ENCODE peak calls at places on chromosomes 6 and 20, in four cellular contexts. F is HepG2, A is HCT116, Q is GM12878. R is an unnamed sample.

GRCh38 chr6:10166031-10166430 is 248.8 kb downstream of the TFAP2A start:
- DNase-seq in A (no peak), F (no peak), Q (no peak), R (no peak)

GRCh38 chr6:117495873-117496272 is 13.4 kb downstream of the DCBLD1 start:
- DNase-seq in A (no peak), Q (no peak), F (no peak), R (no peak)

GRCh38 chr6:77462359-77463307 is 658 bp downstream of the HTR1B start:
- DNase-seq in A (no peak), Q (no peak), F (no peak), R (peak; percentile 77)

GRCh38 chr6:167441653-167442644 is 117.1 kb downstream of the TTLL2 start:
- DNase-seq in F (no peak), A (no peak), Q (no peak), R (peak; percentile 98)

GRCh38 chr20:50758469-50758868 is 27.1 kb downstream of the PARD6B start:
- DNase-seq in A (no peak), Q (no peak), F (no peak), R (no peak)

GRCh38 chr6:112839525-112839961 is 492.4 kb downstream of the RFPL4B start:
- DNase-seq in A (no peak), Q (no peak), F (no peak), R (no peak)

GRCh38 chr20:32164984-32165735 is 42.4 kb downstream of the PLAGL2 start:
- DNase-seq in F (no peak), Q (no peak), A (no peak), R (no peak)

GRCh38 chr6:169266261-169266660 is 12.6 kb upstream of the THBS2 start:
- DNase-seq in A (no peak), F (no peak), Q (no peak), R (no peak)

GRCh38 chr6:56259163-56259562 is 11.8 kb upstream of the COL21A1 start:
- DNase-seq in F (no peak), A (no peak), Q (no peak), R (peak; percentile 23)

GRCh38 chr6:35737413-35738211 is 780 bp downstream of the ARMC12 start:
- DNase-seq in F (peak; percentile 87), A (peak; percentile 65), Q (no peak), R (peak; percentile 36)

GRCh38 chr6:106359989-106360409 is 518 bp upstream of the CRYBG1 start:
- DNase-seq in A (no peak), F (no peak), Q (no peak), R (no peak)

GRCh38 chr20:49624317-49624716 is 56.4 kb upstream of the PTGIS start:
- DNase-seq in F (no peak), Q (no peak), A (no peak), R (no peak)

GRCh38 chr20:44215125-44215524 is 4.6 kb upstream of the OSER1 start:
- DNase-seq in F (peak; percentile 78), A (peak; percentile 28), Q (no peak), R (peak; percentile 81)

GRCh38 chr6:20657274-20657800 is 123.1 kb downstream of the CDKAL1 start:
- DNase-seq in F (no peak), Q (no peak), A (no peak), R (no peak)

GRCh38 chr6:38973178-38974057 is 75.2 kb upstream of the GLP1R start:
- DNase-seq in F (peak; percentile 72), A (peak; percentile 72), Q (peak; percentile 9), R (peak; percentile 77)

GRCh38 chr20:15047100-15047499 is 709.7 kb upstream of the FLRT3 start:
- DNase-seq in F (no peak), Q (no peak), A (no peak), R (no peak)

GRCh38 chr6:43273707-43274106 is 24.4 kb upstream of the SLC22A7 start:
- DNase-seq in A (no peak), F (peak; percentile 55), Q (no peak), R (no peak)

GRCh38 chr6:43274127-43274915 is 23.7 kb upstream of the SLC22A7 start:
- DNase-seq in A (no peak), Q (no peak), F (no peak), R (no peak)

GRCh38 chr6:43276180-43277082 is 21.6 kb upstream of the SLC22A7 start:
- DNase-seq in F (peak; percentile 82), Q (no peak), A (no peak), R (peak; percentile 64)

GRCh38 chr6:43275782-43276179 is 22.3 kb upstream of the SLC22A7 start:
- DNase-seq in F (no peak), A (no peak), Q (no peak), R (peak; percentile 55)

DNA sequence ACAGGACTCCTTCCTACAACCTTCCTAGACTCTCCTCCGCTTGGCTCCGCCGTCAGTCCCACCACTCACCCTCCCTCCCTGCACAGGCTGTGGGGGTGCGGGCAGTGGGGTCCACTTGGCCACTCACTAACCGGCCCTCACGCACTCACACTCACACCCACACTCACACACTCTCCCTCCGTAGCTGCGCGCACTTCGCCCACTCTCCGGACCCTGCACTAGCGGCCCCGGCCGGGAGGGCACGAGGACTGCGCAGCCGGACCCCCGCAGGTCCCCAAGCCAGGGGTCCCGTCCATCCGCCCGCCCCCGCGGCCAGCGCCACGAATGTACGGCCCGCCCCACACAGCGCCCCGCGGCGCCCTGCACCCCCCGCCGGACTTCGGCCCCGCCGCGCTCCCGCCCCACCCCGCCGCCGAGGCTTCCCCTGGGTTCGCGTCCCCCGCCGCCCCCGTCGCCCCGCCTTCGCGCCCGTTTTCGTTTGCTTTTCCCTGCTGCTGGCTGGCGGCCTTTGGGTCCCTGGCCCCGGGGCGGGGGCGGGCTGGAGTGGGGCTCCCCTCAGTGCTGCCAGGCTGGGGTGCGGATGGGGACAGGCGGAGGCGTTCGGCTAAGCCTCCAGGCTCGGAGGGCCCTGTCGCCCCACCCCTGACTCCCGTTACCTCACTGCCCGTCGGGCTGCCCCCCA is 23.0 kb upstream of the SLC22A7 start:
- DNase-seq in F (peak; percentile 67), A (no peak), Q (no peak), R (peak; percentile 38)
- TF ChIP-seq EZH2 in F (no peak), A (no peak), Q (no peak), R (peak; percentile 30)

DNA sequence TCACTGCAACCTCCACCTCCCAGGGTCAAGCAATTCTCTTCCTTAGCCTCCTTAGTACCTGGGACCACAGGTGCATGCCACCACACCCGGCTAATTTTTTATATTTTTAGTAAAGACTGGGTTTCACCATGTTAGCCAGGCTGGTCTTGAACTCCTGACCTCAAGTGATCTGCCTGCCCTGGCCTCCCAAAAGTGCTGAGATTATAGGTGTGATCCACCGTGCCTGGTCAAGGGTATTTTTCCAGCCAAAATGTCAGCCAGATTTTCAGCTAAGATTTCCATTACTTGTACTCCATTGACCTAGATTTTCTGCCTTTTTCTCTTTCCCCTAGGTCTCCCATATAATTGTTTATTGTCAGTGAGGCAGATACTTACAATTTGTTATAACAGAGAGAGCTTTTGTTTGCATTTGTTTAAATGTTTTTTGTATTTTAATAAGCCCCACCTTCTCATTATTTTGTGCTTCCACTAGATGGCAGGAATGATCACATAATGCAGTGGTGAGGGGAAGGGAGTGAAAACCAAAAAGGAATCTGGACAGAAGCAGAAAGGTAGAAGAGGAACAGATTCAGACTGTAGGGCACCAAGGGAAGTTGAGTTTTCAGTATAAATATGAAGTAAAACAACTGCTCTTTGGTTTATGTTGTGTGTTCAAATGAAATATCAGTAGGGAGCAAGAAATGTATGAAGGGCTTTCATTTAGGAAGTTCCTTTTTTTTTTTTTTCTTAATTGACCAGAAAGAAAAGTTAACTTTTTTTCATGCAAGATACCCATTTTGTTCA is 29.7 kb downstream of the RPF2 start:
- DNase-seq in A (peak; percentile 19), F (peak; percentile 32), Q (peak; percentile 15), R (peak; percentile 64)
- TF ChIP-seq CTCF in A (peak; percentile 60), F (peak; percentile 69), Q (peak; percentile 53), R (peak; percentile 76)

GRCh38 chr20:64233725-64234124 is 21.8 kb upstream of the PCMTD2 start:
- DNase-seq in A (no peak), F (no peak), Q (no peak), R (no peak)
- TF ChIP-seq REST in A (no peak), F (no peak), Q (no peak), R (no peak)

GRCh38 chr6:36840471-36841461 is 1.5 kb upstream of the CPNE5 start:
- DNase-seq in Q (no peak), F (peak; percentile 64), A (no peak), R (peak; percentile 58)
- TF ChIP-seq EZH2 in Q (no peak), F (no peak), A (no peak), R (peak; percentile 31)

GRCh38 chr6:12528581-12529363 is 187.8 kb upstream of the PHACTR1 start:
- DNase-seq in A (no peak), Q (no peak), F (no peak), R (no peak)

GRCh38 chr6:12527339-12527738 is 189.2 kb upstream of the PHACTR1 start:
- DNase-seq in F (no peak), Q (no peak), A (no peak), R (no peak)

GRCh38 chr6:12529364-12530019 is 187.1 kb upstream of the PHACTR1 start:
- DNase-seq in A (no peak), F (no peak), Q (no peak), R (peak; percentile 11)

GRCh38 chr6:12528171-12528570 is 188.4 kb upstream of the PHACTR1 start:
- DNase-seq in Q (no peak), F (no peak), A (no peak), R (no peak)

GRCh38 chr6:12530345-12530744 is 186.2 kb upstream of the PHACTR1 start:
- DNase-seq in A (no peak), Q (no peak), F (no peak), R (no peak)
- TF ChIP-seq CTCF in A (no peak), Q (no peak), F (no peak), R (no peak)

DNA sequence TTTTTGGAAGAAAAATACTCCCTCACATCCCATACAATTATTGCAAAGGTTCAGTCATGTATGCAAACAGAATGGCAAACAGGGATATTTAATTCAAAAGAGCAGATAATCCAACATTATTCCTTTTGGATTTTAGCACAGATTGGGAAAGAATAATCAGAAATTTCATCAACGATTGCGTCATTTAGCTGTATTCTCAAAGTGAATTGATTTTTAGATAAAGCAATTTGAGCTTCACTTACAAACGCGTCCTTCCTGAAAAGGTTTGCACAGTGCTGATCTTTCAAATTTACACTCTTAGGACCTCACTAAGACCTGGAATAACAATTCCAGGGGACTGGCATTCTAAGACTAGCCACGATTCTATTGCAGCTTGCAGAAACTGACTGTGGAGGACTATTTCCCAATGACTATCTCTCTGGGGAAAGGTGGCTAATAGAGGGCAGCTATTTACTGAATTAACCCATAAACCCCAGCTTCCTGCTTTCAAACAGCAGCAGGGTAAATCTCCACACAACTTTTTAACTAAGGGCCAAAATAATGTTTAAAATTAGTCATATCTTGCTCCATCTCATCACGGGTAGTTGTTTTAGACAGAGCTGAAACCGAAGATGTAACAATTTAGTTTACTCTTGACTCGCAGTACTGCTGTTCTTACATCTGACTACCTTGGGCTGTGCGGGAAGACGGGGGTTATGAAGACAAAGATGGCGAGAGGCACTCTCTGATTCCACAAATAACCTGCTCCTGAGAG is 131.2 kb upstream of the FAM184A start:
- DNase-seq in F (no peak), Q (peak; percentile 21), A (no peak), R (no peak)
- TF ChIP-seq REST in F (no peak), Q (no peak), A (no peak), R (no peak)

GRCh38 chr20:25082498-25082873 is 545 bp upstream of the VSX1 start:
- DNase-seq in Q (no peak), F (no peak), A (no peak), R (no peak)

GRCh38 chr20:25084616-25085187 is 2.8 kb upstream of the VSX1 start:
- DNase-seq in Q (no peak), F (no peak), A (no peak), R (peak; percentile 72)

GRCh38 chr20:25083141-25083772 is 1.3 kb upstream of the VSX1 start:
- DNase-seq in A (no peak), Q (no peak), F (no peak), R (peak; percentile 43)

GRCh38 chr20:25085756-25086495 is 4.0 kb upstream of the VSX1 start:
- DNase-seq in F (no peak), Q (no peak), A (no peak), R (no peak)

GRCh38 chr20:25083773-25084615 is 2.1 kb upstream of the VSX1 start:
- DNase-seq in A (no peak), F (no peak), Q (no peak), R (peak; percentile 42)
- TF ChIP-seq EZH2 in A (no peak), F (no peak), Q (no peak), R (peak; percentile 14)